ENCODE peak calls at places on chromosomes 7 and 10, in seven cellular contexts. B, R, G, U, N, W and I are unnamed samples.

GRCh38 chr10:10824611-10825148 is 193.0 kb upstream of the CELF2 start:
- DNase-seq in B (peak; percentile 94), R (peak; percentile 84), G (no peak), U (no peak), N (no peak), W (no peak), I (no peak)

GRCh38 chr7:150520145-150520544 is 5.5 kb downstream of the GIMAP7 start:
- DNase-seq in B (no peak), R (no peak), G (no peak), U (no peak), N (no peak), W (no peak), I (no peak)

GRCh38 chr10:124478517-124478916 is 16.9 kb downstream of the LHPP start:
- DNase-seq in B (no peak), R (no peak), G (no peak), U (no peak), N (no peak), W (peak; percentile 32), I (no peak)

GRCh38 chr10:23478570-23478969 is 39.7 kb downstream of the OTUD1 start:
- DNase-seq in B (no peak), R (no peak), G (no peak), U (no peak), N (no peak), W (no peak), I (no peak)

GRCh38 chr10:47038881-47039557 is 127.8 kb downstream of the PTPN20 start:
- DNase-seq in B (no peak), R (peak; percentile 39), G (no peak), U (no peak), N (no peak), W (no peak), I (no peak)

GRCh38 chr10:59268460-59268859 is 92.0 kb downstream of the PHYHIPL start:
- DNase-seq in B (no peak), R (no peak), G (no peak), U (no peak), N (no peak), W (no peak), I (no peak)

GRCh38 chr7:121107923-121108498 is 119.5 kb downstream of the CPED1 start:
- DNase-seq in B (peak; percentile 78), R (no peak), G (no peak), U (no peak), N (peak; percentile 87), W (no peak), I (peak; percentile 24)

GRCh38 chr10:1154531-1154930 is 98.3 kb downstream of the WDR37 start:
- DNase-seq in B (no peak), R (peak; percentile 32), G (peak; percentile 73), U (no peak), N (no peak), W (no peak), I (no peak)

GRCh38 chr7:27210441-27211083 is 10.7 kb upstream of the HOXA13 start:
- DNase-seq in B (no peak), R (no peak), G (no peak), U (peak; percentile 46), N (peak; percentile 65), W (peak; percentile 80), I (peak; percentile 79)

GRCh38 chr7:92988051-92988450 is 129.7 kb downstream of the SAMD9 start:
- DNase-seq in B (peak; percentile 57), R (no peak), G (no peak), U (no peak), N (peak; percentile 51), W (no peak), I (no peak)

GRCh38 chr10:4332764-4333473 is 493.1 kb upstream of the AKR1E2 start:
- DNase-seq in B (no peak), R (no peak), G (no peak), U (no peak), N (no peak), W (no peak), I (no peak)

GRCh38 chr7:36227223-36227622 is 74.2 kb downstream of the EEPD1 start:
- DNase-seq in B (no peak), R (peak; percentile 79), G (no peak), U (peak; percentile 28), N (no peak), W (no peak), I (no peak)

GRCh38 chr10:72597897-72598296 is 28.0 kb downstream of the MICU1 start:
- DNase-seq in B (no peak), R (no peak), G (no peak), U (no peak), N (no peak), W (no peak), I (peak; percentile 39)

GRCh38 chr7:117803476-117803875 is 69.8 kb downstream of the CTTNBP2 start:
- DNase-seq in B (no peak), R (no peak), G (no peak), U (no peak), N (peak; percentile 14), W (no peak), I (no peak)

GRCh38 chr10:62637249-62638061 is 167.1 kb upstream of the ADO start:
- DNase-seq in B (peak; percentile 3), R (no peak), G (no peak), U (no peak), N (peak; percentile 94), W (no peak), I (no peak)

GRCh38 chr7:101402081-101402779 is 39.6 kb downstream of the COL26A1 start:
- DNase-seq in B (peak; percentile 14), R (no peak), G (no peak), U (no peak), N (peak; percentile 76), W (no peak), I (no peak)

GRCh38 chr10:535051-535450 is 154.4 kb downstream of the DIP2C start:
- DNase-seq in B (no peak), R (peak; percentile 33), G (no peak), U (no peak), N (no peak), W (no peak), I (no peak)

GRCh38 chr7:95861041-95861440 is 88.7 kb downstream of the DYNC1I1 start:
- DNase-seq in B (no peak), R (no peak), G (no peak), U (no peak), N (peak; percentile 9), W (no peak), I (no peak)

GRCh38 chr10:68666280-68666760 is 54.7 kb upstream of the CCAR1 start:
- DNase-seq in B (peak; percentile 16), R (no peak), G (no peak), U (no peak), N (peak; percentile 92), W (no peak), I (no peak)

GRCh38 chr10:87058171-87058570 is 36.5 kb downstream of the GLUD1 start:
- DNase-seq in B (peak; percentile 53), R (no peak), G (no peak), U (no peak), N (no peak), W (no peak), I (no peak)

GRCh38 chr7:116525298-116525912 is 569 bp downstream of the CAV1 start:
- DNase-seq in B (peak; percentile 35), R (peak; percentile 82), G (no peak), U (peak; percentile 28), N (peak; percentile 44), W (peak; percentile 59), I (peak; percentile 78)

GRCh38 chr7:34709771-34710170 is 51.8 kb downstream of the NPSR1 start:
- DNase-seq in B (no peak), R (no peak), G (no peak), U (no peak), N (no peak), W (no peak), I (no peak)

GRCh38 chr10:43793714-43794113 is 145.0 kb upstream of the ZNF32 start:
- DNase-seq in B (no peak), R (no peak), G (no peak), U (no peak), N (no peak), W (no peak), I (no peak)

GRCh38 chr10:128466831-128467371 is 340.7 kb upstream of the MKI67 start:
- DNase-seq in B (no peak), R (no peak), G (no peak), U (no peak), N (no peak), W (no peak), I (no peak)

GRCh38 chr7:64626083-64626469 is 39.9 kb upstream of the ZNF107 start:
- DNase-seq in B (no peak), R (no peak), G (no peak), U (no peak), N (no peak), W (no peak), I (no peak)

GRCh38 chr7:64628721-64629120 is 37.2 kb upstream of the ZNF107 start:
- DNase-seq in B (no peak), R (no peak), G (no peak), U (no peak), N (no peak), W (no peak), I (no peak)

GRCh38 chr7:64628192-64628591 is 37.7 kb upstream of the ZNF107 start:
- DNase-seq in B (no peak), R (no peak), G (no peak), U (no peak), N (no peak), W (no peak), I (no peak)

GRCh38 chr7:64626557-64626956 is 39.4 kb upstream of the ZNF107 start:
- DNase-seq in B (no peak), R (no peak), G (no peak), U (no peak), N (no peak), W (no peak), I (no peak)

GRCh38 chr7:64625114-64626082 is 40.5 kb upstream of the ZNF107 start:
- DNase-seq in B (no peak), R (no peak), G (no peak), U (no peak), N (peak; percentile 30), W (no peak), I (no peak)
- TF ChIP-seq CTCF in B (peak; percentile 27), R (peak; percentile 79), G (peak; percentile 37), U (peak; percentile 60), N (peak; percentile 71), W (peak; percentile 46), I (peak; percentile 46)

GRCh38 chr10:79020605-79021004 is 48.2 kb upstream of the ZMIZ1 start:
- DNase-seq in B (no peak), R (peak; percentile 38), G (no peak), U (no peak), N (no peak), W (no peak), I (no peak)
- TF ChIP-seq CTCF in B (no peak), R (no peak), G (no peak), U (no peak), N (no peak), W (no peak), I (no peak)

GRCh38 chr7:31126976-31127375 is 74.9 kb downstream of the ADCYAP1R1 start:
- DNase-seq in B (peak; percentile 9), R (no peak), G (no peak), U (no peak), N (peak; percentile 43), W (no peak), I (no peak)
- TF ChIP-seq CTCF in B (peak; percentile 10), R (no peak), G (peak; percentile 59), U (no peak), N (peak; percentile 59), W (no peak), I (no peak)

GRCh38 chr7:78095549-78095948 is 297.0 kb downstream of the PHTF2 start:
- DNase-seq in B (peak; percentile 18), R (no peak), G (no peak), U (no peak), N (no peak), W (no peak), I (no peak)

GRCh38 chr7:78090616-78091015 is 292.0 kb downstream of the PHTF2 start:
- DNase-seq in B (no peak), R (no peak), G (no peak), U (no peak), N (no peak), W (no peak), I (no peak)
- TF ChIP-seq CTCF in B (no peak), R (no peak), G (peak; percentile 35), U (no peak), N (peak; percentile 13), W (no peak), I (no peak)